ENCODE peak calls at places on chromosomes 4 and X, in ten cellular contexts. X is neural crest cell; U is stimulated activated CD8-positive, alpha-beta memory T cell treated with anti-CD3 and anti-CD28 coated beads, Interleukin-15, amount 100 ng/mL, for 24 hours; L is HFFc6; V is GM10248; B is iris pigment epithelial cell; G is stimulated activated naive CD4-positive, alpha-beta T cell treated with Interleukin-2 at 50 U/mL for 16 hours; P is HS-27A; Q is ascending aorta; N is G401. K is an unnamed sample.

GRCh38 chrX:37686348-37686736 is 751 bp downstream of the XK start:
- DNase-seq in U (no peak), G (no peak), N (peak), Q (no peak), P (no peak), L (no peak), X (no peak), B (no peak), V (no peak), K (no peak)

GRCh38 chrX:43580621-43581020 is 75.5 kb upstream of the MAOA start:
- DNase-seq in U (no peak), Q (no peak), N (no peak), B (no peak), P (no peak), G (no peak), L (no peak), V (no peak), X (no peak), K (no peak)

GRCh38 chr4:32145987-32146386 is 1425.8 kb downstream of the PCDH7 start:
- DNase-seq in L (no peak), B (no peak), U (no peak), P (no peak), X (no peak), N (no peak), Q (no peak), V (no peak), G (no peak), K (no peak)

GRCh38 chr4:36043241-36043640 is 201.1 kb downstream of the ARAP2 start:
- DNase-seq in P (no peak), B (no peak), L (no peak), N (no peak), V (no peak), Q (no peak), U (no peak), X (no peak), G (no peak), K (no peak)

GRCh38 chrX:64206556-64207162 is 1.2 kb upstream of the AMER1 start:
- DNase-seq in V (no peak), X (no peak), L (no peak), N (peak), G (no peak), P (no peak), B (no peak), U (no peak), Q (no peak), K (no peak)

GRCh38 chr4:23887989-23888388 is 1.9 kb downstream of the PPARGC1A start:
- DNase-seq in B (no peak), G (no peak), V (no peak), Q (no peak), N (peak), X (no peak), L (no peak), P (no peak), U (no peak), K (no peak)

GRCh38 chrX:147069926-147070325 is 255.4 kb upstream of the CXorf51A start:
- DNase-seq in V (no peak), G (no peak), X (no peak), N (no peak), U (no peak), L (no peak), Q (no peak), B (no peak), P (no peak), K (no peak)

GRCh38 chr4:6391186-6391851 is 81.1 kb downstream of the PPP2R2C start:
- DNase-seq in P (no peak), Q (no peak), V (no peak), B (no peak), L (no peak), X (no peak), N (no peak), G (no peak), U (no peak), K (no peak)

GRCh38 chr4:60934896-60935295 is 265.2 kb upstream of the ADGRL3 start:
- DNase-seq in P (no peak), U (no peak), Q (no peak), V (no peak), B (no peak), L (no peak), G (no peak), N (no peak), X (no peak), K (no peak)

GRCh38 chr4:184268574-184269160 is 51.0 kb upstream of the ENPP6 start:
- DNase-seq in U (no peak), N (no peak), G (no peak), B (no peak), P (no peak), Q (no peak), L (no peak), V (no peak), X (no peak), K (no peak)

GRCh38 chr4:10317345-10317744 is 139.9 kb downstream of the ZNF518B start:
- DNase-seq in X (no peak), Q (no peak), G (no peak), N (no peak), P (no peak), L (no peak), V (no peak), B (no peak), U (no peak), K (no peak)

GRCh38 chrX:20456971-20457370 is 190.3 kb upstream of the RPS6KA3 start:
- DNase-seq in B (no peak), V (no peak), L (no peak), X (no peak), U (no peak), P (no peak), Q (no peak), N (no peak), G (no peak), K (no peak)

GRCh38 chr4:62454535-62454934 is 1254.4 kb downstream of the ADGRL3 start:
- DNase-seq in L (no peak), N (no peak), X (no peak), B (no peak), P (no peak), Q (no peak), U (no peak), V (no peak), G (no peak), K (no peak)

GRCh38 chr4:7687006-7687405 is 252.3 kb upstream of the PSAPL1 start:
- DNase-seq in Q (no peak), X (no peak), P (no peak), L (no peak), N (no peak), V (no peak), U (no peak), G (no peak), B (no peak), K (no peak)

GRCh38 chr4:132101526-132101925 is 1047.6 kb upstream of the PCDH10 start:
- DNase-seq in P (peak), Q (no peak), V (no peak), L (peak), X (no peak), U (no peak), N (no peak), G (no peak), B (peak), K (no peak)

GRCh38 chrX:26192204-26192603 is at the start of gene MAGEB6:
- DNase-seq in P (no peak), N (no peak), U (no peak), L (no peak), G (no peak), V (no peak), Q (no peak), X (no peak), B (no peak), K (no peak)

GRCh38 chr4:144456196-144456595 is 189.8 kb upstream of the HHIP start:
- DNase-seq in X (no peak), U (no peak), B (no peak), G (no peak), N (no peak), P (no peak), Q (no peak), V (no peak), L (no peak), K (no peak)

GRCh38 chr4:27819261-27819660 is 958.6 kb downstream of the STIM2 start:
- DNase-seq in U (no peak), Q (no peak), G (no peak), B (no peak), V (no peak), P (no peak), L (no peak), X (no peak), N (no peak), K (no peak)

GRCh38 chrX:97806238-97806637 is 922.5 kb downstream of the RPA4 start:
- DNase-seq in B (peak), Q (no peak), N (no peak), V (no peak), X (no peak), L (peak), P (no peak), G (no peak), U (no peak), K (no peak)

GRCh38 chrX:40749874-40750273 is 14.5 kb upstream of the MED14 start:
- DNase-seq in L (no peak), B (no peak), N (no peak), Q (no peak), U (no peak), V (no peak), X (no peak), G (no peak), P (no peak), K (no peak)

GRCh38 chr4:140690093-140690492 is 66.1 kb downstream of the TBC1D9 start:
- DNase-seq in U (no peak), Q (no peak), N (no peak), X (no peak), B (no peak), V (no peak), G (no peak), P (no peak), L (no peak), K (no peak)

K was measured in mesothelial cell of epicardium.